ENCODE peak calls at places on chromosome 11, in six cellular contexts. P is neuronal stem cell, N is substantia nigra, S is NB4, T is heart left ventricle, J is Kasumi-1. G is an unnamed sample.

GRCh38 chr11:34194576-34195335 is 89.3 kb downstream of the NAT10 start:
- DNase-seq in P (no peak), N (no peak), S (no peak), T (no peak), J (no peak), G (no peak)

GRCh38 chr11:96284917-96285316 is 58.1 kb downstream of the MAML2 start:
- DNase-seq in P (no peak), N (no peak), S (no peak), T (no peak), J (no peak), G (no peak)

GRCh38 chr11:110812334-110812733 is 100.1 kb upstream of the ARHGAP20 start:
- DNase-seq in P (no peak), N (no peak), S (no peak), T (no peak), J (peak; percentile 4), G (no peak)

GRCh38 chr11:65134240-65134951 is at the start of gene SYVN1:
- DNase-seq in P (peak; percentile 86), N (peak; percentile 88), S (peak; percentile 92), T (peak; percentile 94), J (peak; percentile 92), G (peak; percentile 96)

GRCh38 chr11:12251651-12252560 is 125.5 kb upstream of the PARVA start:
- DNase-seq in P (no peak), N (no peak), S (no peak), T (no peak), J (no peak), G (no peak)

GRCh38 chr11:113376156-113376555 is 11.4 kb upstream of the ANKK1 start:
- DNase-seq in P (no peak), N (no peak), S (peak; percentile 23), T (no peak), J (no peak), G (no peak)

GRCh38 chr11:45062115-45062514 is 84.3 kb upstream of the PRDM11 start:
- DNase-seq in P (no peak), N (no peak), S (no peak), T (no peak), J (no peak), G (no peak)

GRCh38 chr11:45675646-45676045 is 10.2 kb upstream of the CHST1 start:
- DNase-seq in P (no peak), N (no peak), S (no peak), T (no peak), J (no peak), G (no peak)

GRCh38 chr11:126495806-126496205 is 140.3 kb downstream of the ST3GAL4 start:
- DNase-seq in P (no peak), N (no peak), S (no peak), T (no peak), J (no peak), G (no peak)

GRCh38 chr11:122697636-122698167 is 42.2 kb downstream of the UBASH3B start:
- DNase-seq in P (no peak), N (no peak), S (peak; percentile 100), T (no peak), J (peak; percentile 100), G (no peak)

GRCh38 chr11:45451766-45452440 is 165.8 kb upstream of the SYT13 start:
- DNase-seq in P (no peak), N (no peak), S (no peak), T (no peak), J (no peak), G (no peak)

GRCh38 chr11:108496643-108497256 is 1.4 kb downstream of the POGLUT3 start:
- DNase-seq in P (no peak), N (no peak), S (peak; percentile 10), T (no peak), J (peak; percentile 9), G (no peak)

GRCh38 chr11:65471410-65471762 is 27.5 kb upstream of the MALAT1 start:
- DNase-seq in P (no peak), N (peak; percentile 46), S (peak; percentile 77), T (peak; percentile 94), J (peak; percentile 62), G (no peak)

GRCh38 chr11:16792426-16792825 is 54.0 kb downstream of the C11orf58 start:
- DNase-seq in P (no peak), N (no peak), S (peak; percentile 19), T (no peak), J (peak; percentile 62), G (no peak)

GRCh38 chr11:3341298-3341697 is 37.6 kb downstream of the ZNF195 start:
- DNase-seq in P (peak; percentile 48), N (peak; percentile 35), S (peak; percentile 71), T (no peak), J (peak; percentile 70), G (no peak)

GRCh38 chr11:127013550-127013949 is 13.0 kb upstream of the KIRREL3 start:
- DNase-seq in P (no peak), N (no peak), S (no peak), T (no peak), J (no peak), G (no peak)

GRCh38 chr11:35030716-35031213 is 108.2 kb upstream of the CD44 start:
- DNase-seq in P (no peak), N (no peak), S (peak; percentile 87), T (peak; percentile 89), J (peak; percentile 68), G (no peak)

GRCh38 chr11:115503083-115503885 is 931 bp downstream of the CADM1 start:
- DNase-seq in P (peak; percentile 57), N (peak; percentile 90), S (no peak), T (peak; percentile 80), J (no peak), G (peak; percentile 87)

GRCh38 chr11:12216100-12216499 is 105.7 kb downstream of the MICAL2 start:
- DNase-seq in P (no peak), N (no peak), S (no peak), T (no peak), J (peak; percentile 8), G (no peak)

G was measured in right lobe of liver.